ENCODE peak calls at places on chromosomes 16 and 17, in ten cellular contexts. I is OCI-LY7; B is fibroblast of lung; P is stimulated activated CD8-positive, alpha-beta memory T cell treated with anti-CD3 and anti-CD28 coated beads, Interleukin-4, amount 100 ng/mL, for 4 hours; D is stimulated activated CD4-positive, alpha-beta T cell treated with anti-CD3 and anti-CD28 coated beads, Interleukin-15, amount 100 ng/mL, for 1 hour; W is COR-L47; T is activated T-helper 1 cell treated with anti-CD3 and anti-CD28 coated beads, Interleukin-2, amount 50 U/mL, for 16 hours; N is HEK293T; L is GM12865; X is right atrium auricular region. S is an unnamed sample.

GRCh38 chr16:88741368-88741767 is 35.1 kb downstream of the CTU2 start:
- DNase-seq in I (no peak), B (no peak), P (no peak), D (no peak), W (no peak), T (no peak), N (no peak), L (no peak), X (no peak), S (no peak)

GRCh38 chr16:81094771-81095251 is 1.4 kb downstream of the GCSH start:
- DNase-seq in I (no peak), B (peak), P (no peak), D (no peak), W (no peak), T (no peak), N (no peak), L (no peak), X (no peak), S (peak)

GRCh38 chr17:80270836-80271235 is 10.2 kb downstream of the RNF213 start:
- DNase-seq in I (peak), B (peak), P (no peak), D (peak), W (no peak), T (no peak), N (peak), L (peak), X (no peak), S (no peak)

GRCh38 chr16:49838639-49839461 is 17.1 kb downstream of the ZNF423 start:
- DNase-seq in I (no peak), B (no peak), P (no peak), D (no peak), W (no peak), T (no peak), N (no peak), L (no peak), X (no peak), S (no peak)

GRCh38 chr17:38761612-38762011 is 9.1 kb downstream of the PSMB3 start:
- DNase-seq in I (peak), B (peak), P (no peak), D (no peak), W (no peak), T (no peak), N (peak), L (peak), X (no peak), S (peak)

GRCh38 chr17:3006801-3007200 is 56.6 kb downstream of the OR1D5 start:
- DNase-seq in I (no peak), B (no peak), P (no peak), D (no peak), W (no peak), T (no peak), N (no peak), L (no peak), X (no peak), S (no peak)

GRCh38 chr16:84937196-84937935 is 74.0 kb downstream of the ZDHHC7 start:
- DNase-seq in I (no peak), B (no peak), P (no peak), D (no peak), W (no peak), T (no peak), N (no peak), L (no peak), X (no peak), S (no peak)

GRCh38 chr16:83095926-83096692 is 469.3 kb downstream of the CDH13 start:
- DNase-seq in I (no peak), B (peak), P (no peak), D (no peak), W (no peak), T (no peak), N (no peak), L (no peak), X (no peak), S (peak)

GRCh38 chr17:56481654-56482053 is 111.8 kb upstream of the NOG start:
- DNase-seq in I (no peak), B (no peak), P (no peak), D (no peak), W (no peak), T (no peak), N (peak), L (no peak), X (no peak), S (peak)

GRCh38 chr17:74715144-74715543 is 2.4 kb upstream of the CD300LF start:
- DNase-seq in I (no peak), B (no peak), P (no peak), D (no peak), W (no peak), T (no peak), N (no peak), L (no peak), X (no peak), S (no peak)

GRCh38 chr17:45808845-45809244 is 24.7 kb downstream of the CRHR1 start:
- DNase-seq in I (no peak), B (no peak), P (no peak), D (no peak), W (no peak), T (no peak), N (no peak), L (no peak), X (no peak), S (no peak)

GRCh38 chr16:9422769-9423513 is 331.5 kb downstream of the HAPSTR1 start:
- DNase-seq in I (no peak), B (no peak), P (no peak), D (no peak), W (no peak), T (no peak), N (no peak), L (no peak), X (no peak), S (no peak)

GRCh38 chr16:15672514-15673167 is 22.6 kb downstream of the NDE1 start:
- DNase-seq in I (no peak), B (peak), P (peak), D (peak), W (peak), T (peak), N (no peak), L (no peak), X (peak), S (peak)

GRCh38 chr17:15444805-15445204 is 22.6 kb downstream of the CDRT4 start:
- DNase-seq in I (no peak), B (no peak), P (no peak), D (no peak), W (no peak), T (no peak), N (peak), L (no peak), X (no peak), S (no peak)

GRCh38 chr17:44084131-44084538 is 13.6 kb downstream of the G6PC3 start:
- DNase-seq in I (peak), B (no peak), P (no peak), D (peak), W (no peak), T (no peak), N (peak), L (no peak), X (no peak), S (no peak)

GRCh38 chr16:546909-547770 is 13.1 kb upstream of the PRR35 start:
- DNase-seq in I (no peak), B (peak), P (no peak), D (peak), W (no peak), T (no peak), N (peak), L (no peak), X (no peak), S (peak)

GRCh38 chr16:67166035-67166882 is 1.7 kb downstream of the HSF4 start:
- DNase-seq in I (no peak), B (no peak), P (no peak), D (no peak), W (no peak), T (no peak), N (no peak), L (no peak), X (no peak), S (no peak)

GRCh38 chr16:30472328-30472942 is at the start of gene ITGAL:
- DNase-seq in I (peak), B (no peak), P (peak), D (peak), W (no peak), T (peak), N (no peak), L (peak), X (peak), S (no peak)

GRCh38 chr17:79207957-79208356 is 133.3 kb downstream of the ENGASE start:
- DNase-seq in I (no peak), B (no peak), P (no peak), D (no peak), W (no peak), T (no peak), N (no peak), L (no peak), X (no peak), S (no peak)

GRCh38 chr17:70288540-70289290 is 119.4 kb downstream of the KCNJ2 start:
- DNase-seq in I (no peak), B (peak), P (no peak), D (no peak), W (no peak), T (no peak), N (no peak), L (no peak), X (no peak), S (no peak)

GRCh38 chr17:75844530-75845057 is 390 bp upstream of the UNC13D start:
- DNase-seq in I (no peak), B (no peak), P (no peak), D (no peak), W (no peak), T (no peak), N (no peak), L (peak), X (no peak), S (no peak)

S was measured in IMR-90.